ENCODE peak calls at places on chromosomes 5 and 9, in four cellular contexts. S is NCI-H774; P is natural killer cell; O is activated CD4-positive, alpha-beta T cell treated with anti-CD3 and anti-CD28 coated beads for 48 hours. C is an unnamed sample.

GRCh38 chr5:128665747-128666355 is 127.8 kb upstream of the FBN2 start:
- DNase-seq in S (no peak), P (no peak), O (no peak), C (no peak)

GRCh38 chr5:143874312-143874711 is 62.4 kb downstream of the HMHB1 start:
- DNase-seq in S (no peak), P (no peak), O (no peak), C (no peak)

GRCh38 chr5:31625394-31625793 is 13.5 kb upstream of the PDZD2 start:
- DNase-seq in S (no peak), P (no peak), O (no peak), C (no peak)

GRCh38 chr5:75567710-75568109 is 43.5 kb upstream of the ANKDD1B start:
- DNase-seq in S (no peak), P (no peak), O (peak), C (no peak)

GRCh38 chr5:153211052-153211451 is 279.4 kb upstream of the GRIA1 start:
- DNase-seq in S (peak), P (no peak), O (no peak), C (no peak)

GRCh38 chr9:110897899-110898298 is 140.4 kb downstream of the LPAR1 start:
- DNase-seq in S (no peak), P (no peak), O (no peak), C (no peak)

GRCh38 chr5:144013816-144014215 is 156.6 kb downstream of the YIPF5 start:
- DNase-seq in S (no peak), P (no peak), O (no peak), C (no peak)

GRCh38 chr5:145991044-145991575 is 54.7 kb downstream of the SH3RF2 start:
- DNase-seq in S (no peak), P (no peak), O (no peak), C (no peak)

GRCh38 chr9:27193886-27194285 is 84.9 kb downstream of the TEK start:
- DNase-seq in S (no peak), P (no peak), O (no peak), C (no peak)